ENCODE peak calls at places on chromosomes 11 and 22, in seven cellular contexts. P is ovary, O is body of pancreas, T is GM23338, C is gastrocnemius medialis, L is adrenal gland, K is IMR-90. F is an unnamed sample. For H3K36me3, the result is how much of the 10 kb centered on the place peaks cover.

GRCh38 chr11:10638285-10638684 is 55.3 kb downstream of the IRAG1 start:
- DNase-seq in P (no peak), O (no peak), T (no peak), C (no peak), L (peak), K (no peak), F (no peak)

GRCh38 chr22:19052941-19053551 is 69.2 kb downstream of the DGCR2 start:
- DNase-seq in P (no peak), O (no peak), T (no peak), C (no peak), L (no peak), K (no peak), F (no peak)

GRCh38 chr11:68430801-68431200 is 29.8 kb upstream of the PPP6R3 start:
- DNase-seq in P (no peak), O (no peak), T (no peak), C (no peak), L (no peak), K (no peak), F (no peak)

GRCh38 chr11:130002352-130002845 is at the start of gene PRDM10:
- DNase-seq in P (peak), O (peak), T (peak), C (peak), L (peak), K (peak), F (peak)

GRCh38 chr22:42929838-42930155 is 72.7 kb upstream of the ARFGAP3 start:
- DNase-seq in P (no peak), O (no peak), T (no peak), C (no peak), L (no peak), K (no peak), F (no peak)

GRCh38 chr11:130817608-130817944 is 98.7 kb downstream of the SNX19 start:
- DNase-seq in P (no peak), O (peak), T (no peak), C (peak), L (no peak), K (peak), F (no peak)

GRCh38 chr11:103842795-103843194 is 193.6 kb upstream of the DDI1 start:
- DNase-seq in P (no peak), O (no peak), T (no peak), C (no peak), L (no peak), K (peak), F (no peak)

GRCh38 chr22:49400136-49400865 is 427.4 kb downstream of the BRD1 start:
- DNase-seq in P (no peak), O (no peak), T (no peak), C (no peak), L (no peak), K (no peak), F (no peak)

GRCh38 chr11:61985863-61986262 is 18.4 kb upstream of the FTH1 start:
- DNase-seq in P (no peak), O (peak), T (no peak), C (no peak), L (no peak), K (no peak), F (no peak)

GRCh38 chr11:123218451-123218850 is 23.4 kb upstream of the CLMP start:
- DNase-seq in P (no peak), O (no peak), T (peak), C (no peak), L (no peak), K (peak), F (no peak)

GRCh38 chr11:119942583-119943338 is 195.2 kb downstream of the TRIM29 start:
- DNase-seq in P (no peak), O (no peak), T (no peak), C (no peak), L (no peak), K (peak), F (no peak)

GRCh38 chr11:126282361-126282741 is 542 bp upstream of the TIRAP start:
- DNase-seq in P (peak), O (peak), T (peak), C (peak), L (peak), K (peak), F (peak)

GRCh38 chr11:121350314-121351046 is 57.9 kb downstream of the SC5D start:
- DNase-seq in P (no peak), O (no peak), T (no peak), C (no peak), L (no peak), K (no peak), F (no peak)

GRCh38 chr11:121367434-121367833 is 74.9 kb downstream of the SC5D start:
- DNase-seq in P (no peak), O (peak), T (no peak), C (no peak), L (no peak), K (peak), F (peak)

GRCh38 chr22:49904040-49904369 is 14.2 kb downstream of the ALG12 start:
- DNase-seq in P (no peak), O (no peak), T (no peak), C (no peak), L (no peak), K (no peak), F (no peak)

GRCh38 chr11:69637601-69637955 is 3.4 kb upstream of the CCND1 start:
- DNase-seq in P (no peak), O (no peak), T (peak), C (no peak), L (no peak), K (no peak), F (no peak)

GRCh38 chr22:31098633-31099110 is 8.7 kb downstream of the SELENOM start:
- DNase-seq in P (peak), O (no peak), T (peak), C (no peak), L (no peak), K (no peak), F (no peak)

GRCh38 chr22:31099386-31099785 is 8.0 kb downstream of the SELENOM start:
- DNase-seq in P (no peak), O (no peak), T (no peak), C (no peak), L (no peak), K (peak), F (no peak)

GRCh38 chr22:31099841-31100761 is 7.3 kb downstream of the SELENOM start:
- DNase-seq in P (peak), O (no peak), T (no peak), C (no peak), L (no peak), K (no peak), F (no peak)

GRCh38 chr22:31096637-31097274 is 10.6 kb downstream of the SELENOM start:
- DNase-seq in P (peak), O (no peak), T (peak), C (no peak), L (no peak), K (no peak), F (no peak)

DNA sequence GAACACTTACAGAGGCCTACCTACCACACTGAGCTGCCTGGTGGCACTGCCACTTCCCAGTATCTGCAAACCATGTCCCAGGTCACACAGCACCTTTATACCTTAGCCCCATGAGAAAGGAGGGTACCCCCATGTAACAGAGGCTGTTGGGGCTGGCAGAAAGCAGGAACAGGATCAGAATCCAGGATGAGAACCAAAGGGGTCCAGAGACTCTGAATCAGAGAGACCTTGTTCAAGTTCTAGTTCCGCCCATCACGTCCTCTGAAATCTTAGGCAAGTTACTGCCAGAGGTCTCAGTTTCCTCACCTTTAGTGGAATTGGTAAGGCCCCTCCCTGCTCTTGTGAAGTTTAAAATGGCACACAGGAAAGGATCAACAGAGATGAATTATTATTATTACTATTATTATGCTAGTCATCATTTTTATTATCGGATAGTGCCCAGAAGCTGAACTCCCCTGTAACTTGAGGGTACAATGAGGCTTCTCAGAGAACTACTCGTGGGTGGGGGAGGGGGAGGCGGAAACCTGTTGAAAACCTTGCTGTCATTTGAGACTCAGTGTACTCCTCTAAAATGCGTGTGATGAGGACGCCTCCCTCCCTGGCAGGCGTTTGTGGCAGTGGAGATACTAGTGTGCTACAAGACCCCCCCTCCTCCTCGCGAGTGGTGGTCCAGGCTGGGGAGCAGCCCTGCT is 9.3 kb downstream of the SELENOM start:
- DNase-seq in P (no peak), O (no peak), T (peak), C (no peak), L (no peak), K (no peak), F (no peak)
- H3K36me3 ChIP-seq in P (under half), O (under half), T (under half), C (half or more), L (under half), K (half or more), F (under half)

DNA sequence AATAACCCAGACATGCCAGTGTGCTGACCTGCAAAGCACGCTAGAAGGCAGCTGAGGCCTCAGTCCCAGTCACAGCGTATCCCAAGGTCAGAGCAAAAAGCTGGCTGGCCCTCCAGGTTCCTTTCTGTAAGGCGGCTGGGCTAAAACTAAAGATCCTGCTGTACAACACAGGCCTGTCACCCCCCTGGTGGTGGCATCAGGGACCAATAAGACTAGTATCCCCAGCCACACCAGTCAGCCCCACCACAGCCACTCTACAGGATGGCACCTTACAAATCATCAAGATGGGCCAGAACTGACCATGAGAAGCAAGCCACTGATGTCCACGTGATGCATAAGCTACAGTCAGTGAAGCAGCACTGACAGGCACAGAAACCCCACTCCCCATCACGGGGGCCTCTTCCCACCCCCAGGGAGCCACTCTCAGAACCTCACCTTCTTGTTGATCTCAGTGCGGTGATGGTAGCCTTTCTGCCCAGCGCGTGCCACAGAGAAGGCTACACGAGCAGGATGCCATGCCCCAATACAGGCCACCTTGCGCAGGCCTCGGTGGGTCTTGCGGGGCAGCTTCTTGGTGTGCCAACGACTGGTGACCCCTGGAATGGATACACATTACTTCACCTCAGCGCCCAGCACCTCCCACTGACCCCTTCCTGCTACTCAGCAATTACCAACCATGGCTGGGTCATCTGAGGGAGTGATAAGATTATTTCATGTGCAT is 5.0 kb downstream of the RPL3 start:
- DNase-seq in P (no peak), O (no peak), T (peak), C (no peak), L (peak), K (no peak), F (no peak)
- TF ChIP-seq CTCF in P (no peak), O (peak), T (peak), C (no peak), L (peak), K (no peak), F (no peak)

GRCh38 chr11:6603287-6604080 is at the start of the genes ILK and RRP8:
- DNase-seq in P (peak), O (peak), T (peak), C (peak), L (peak), K (peak), F (peak)
- H3K4me3 ChIP-seq in P (peak), O (peak), T (peak), C (peak), L (peak), K (peak), F (peak)

GRCh38 chr22:41229215-41229614 is 11.5 kb downstream of the CHADL start:
- DNase-seq in P (no peak), O (no peak), T (no peak), C (no peak), L (no peak), K (no peak), F (no peak)
- H3K36me3 ChIP-seq in P (under half), O (under half), T (under half), C (half or more), L (under half), K (under half), F (under half)

GRCh38 chr11:3972431-3972830 is 117.0 kb downstream of the STIM1 start:
- DNase-seq in P (no peak), O (no peak), T (no peak), C (no peak), L (no peak), K (no peak), F (no peak)

GRCh38 chr11:3969613-3970012 is 114.1 kb downstream of the STIM1 start:
- DNase-seq in P (no peak), O (no peak), T (no peak), C (no peak), L (no peak), K (no peak), F (no peak)

GRCh38 chr11:3970101-3970500 is 114.6 kb downstream of the STIM1 start:
- DNase-seq in P (no peak), O (no peak), T (no peak), C (no peak), L (no peak), K (no peak), F (no peak)

GRCh38 chr11:3969200-3969599 is 113.7 kb downstream of the STIM1 start:
- DNase-seq in P (no peak), O (no peak), T (no peak), C (no peak), L (no peak), K (no peak), F (no peak)

GRCh38 chr11:3971756-3972404 is 116.4 kb downstream of the STIM1 start:
- DNase-seq in P (no peak), O (no peak), T (no peak), C (no peak), L (no peak), K (peak), F (no peak)
- TF ChIP-seq CTCF in P (no peak), O (no peak), T (no peak), C (no peak), L (no peak), K (peak), F (no peak)

GRCh38 chr11:416757-417621 is 2.2 kb upstream of the SIGIRR start:
- DNase-seq in P (peak), O (peak), T (peak), C (no peak), L (no peak), K (no peak), F (no peak)
- H3K4me3 ChIP-seq in P (peak), O (peak), T (peak), C (peak), L (no peak), K (peak), F (peak)

DNA sequence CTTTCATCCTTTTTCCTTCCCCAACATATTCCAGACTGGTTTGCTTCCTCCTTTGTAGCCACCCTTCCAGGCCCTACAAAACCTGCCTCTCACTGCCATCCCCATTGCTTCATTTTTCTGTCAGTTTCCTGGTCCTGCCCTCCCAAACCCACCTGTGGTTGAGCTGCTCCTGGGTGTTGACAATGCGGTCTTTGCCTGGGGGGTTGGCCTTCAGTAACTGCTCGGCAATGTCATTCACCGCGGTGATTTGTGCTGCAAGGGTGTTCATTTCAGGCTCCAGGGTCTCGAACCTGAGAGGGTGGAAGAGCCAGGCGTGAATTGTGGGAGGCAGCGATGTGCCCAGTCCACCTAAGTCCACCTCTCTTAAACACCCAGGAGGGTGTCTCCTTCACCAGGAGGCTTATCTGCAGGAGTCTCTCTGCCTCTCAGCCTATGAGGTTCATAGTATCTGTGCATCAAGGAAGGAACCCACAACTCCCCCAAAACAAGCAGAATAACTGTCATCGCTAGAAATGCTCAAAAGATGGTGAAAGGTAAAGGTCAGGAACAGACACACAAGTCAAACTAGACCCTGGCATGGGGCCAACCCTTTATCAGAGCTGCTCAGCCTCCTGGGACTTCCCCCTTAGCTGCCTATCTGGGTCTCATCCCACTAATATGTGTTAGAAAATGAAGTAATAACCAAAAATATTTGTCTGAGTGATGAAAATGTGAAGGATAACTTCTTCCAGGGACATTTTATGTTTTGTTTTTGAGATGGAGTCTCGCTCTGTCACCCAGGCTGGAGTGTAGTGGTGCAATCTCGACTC is 23.9 kb upstream of the RBM4B start:
- DNase-seq in P (no peak), O (peak), T (no peak), C (no peak), L (no peak), K (no peak), F (no peak)
- H3K36me3 ChIP-seq in P (under half), O (under half), T (under half), C (under half), L (under half), K (under half), F (under half)

GRCh38 chr22:26796785-26797184 is 139.4 kb downstream of the MIAT start:
- DNase-seq in P (no peak), O (no peak), T (no peak), C (no peak), L (no peak), K (no peak), F (no peak)

GRCh38 chr22:26798433-26799065 is 141.2 kb downstream of the MIAT start:
- DNase-seq in P (no peak), O (no peak), T (peak), C (no peak), L (no peak), K (no peak), F (no peak)

GRCh38 chr22:26800858-26801257 is 143.5 kb downstream of the MIAT start:
- DNase-seq in P (no peak), O (no peak), T (peak), C (no peak), L (no peak), K (peak), F (no peak)

GRCh38 chr22:26801449-26801848 is 144.1 kb downstream of the MIAT start:
- DNase-seq in P (no peak), O (no peak), T (no peak), C (no peak), L (no peak), K (no peak), F (no peak)

DNA sequence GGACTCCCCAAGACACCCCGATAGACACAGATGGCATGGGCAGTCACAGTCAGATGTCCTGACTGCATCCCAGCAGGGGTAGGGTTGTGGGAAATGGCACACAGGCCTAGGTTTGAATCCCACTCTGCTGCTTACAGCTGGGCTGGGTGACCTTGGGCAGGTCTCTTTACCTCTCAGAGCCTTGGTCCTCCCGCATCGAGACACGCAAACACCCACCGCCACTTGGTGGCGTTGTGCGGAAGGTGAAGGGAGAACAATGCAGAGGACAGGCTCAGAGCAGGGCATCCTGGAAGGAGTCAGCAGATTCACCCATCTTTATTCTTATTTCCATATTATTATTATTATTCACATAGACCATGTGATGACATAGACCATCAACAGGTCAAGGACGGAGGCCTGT is 140.5 kb downstream of the MIAT start:
- DNase-seq in P (no peak), O (no peak), T (peak), C (no peak), L (no peak), K (no peak), F (no peak)
- TF ChIP-seq CTCF in P (no peak), O (no peak), T (peak), C (no peak), L (no peak), K (no peak), F (no peak)

DNA sequence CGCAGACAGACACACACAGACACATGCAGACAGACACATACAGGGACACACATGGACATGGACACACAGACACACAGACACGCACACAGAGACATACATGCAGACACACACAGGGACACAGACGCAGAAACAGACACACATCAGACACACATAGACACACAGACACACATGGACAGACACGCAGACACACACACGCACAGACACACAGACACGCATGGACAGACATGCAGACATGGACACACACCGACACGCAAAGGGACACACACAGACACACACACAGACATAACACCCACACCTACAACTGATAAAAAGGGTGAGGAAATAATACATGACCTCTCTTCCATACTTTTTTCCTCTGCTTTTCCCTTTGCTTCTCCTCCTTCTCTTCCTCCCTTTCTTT is 146.2 kb downstream of the HIPK3 start:
- DNase-seq in P (no peak), O (no peak), T (no peak), C (no peak), L (no peak), K (no peak), F (no peak)
- H3K4me3 ChIP-seq in P (no peak), O (no peak), T (no peak), C (no peak), L (no peak), K (no peak), F (no peak)

F was measured in GM06990.